ENCODE peak calls at places on chromosome 9, in seven cellular contexts. V is effector memory CD4-positive, alpha-beta T cell; U is HCT116; L is spleen; G is RWPE1; A is A549; C is left ventricle myocardium inferior. E is an unnamed sample.

GRCh38 chr9:93601063-93601462 is 24.7 kb downstream of the PHF2 start:
- DNase-seq in V (no peak), U (no peak), L (no peak), G (no peak), A (no peak), C (no peak), E (no peak)

GRCh38 chr9:629136-629535 is 212.4 kb upstream of the DMRT1 start:
- DNase-seq in V (no peak), U (no peak), L (no peak), G (no peak), A (no peak), C (no peak), E (no peak)

GRCh38 chr9:86807577-86807976 is 139.7 kb downstream of the GAS1 start:
- DNase-seq in V (no peak), U (no peak), L (no peak), G (no peak), A (no peak), C (no peak), E (no peak)

GRCh38 chr9:85898288-85898802 is 42.6 kb upstream of the NAA35 start:
- DNase-seq in V (no peak), U (no peak), L (no peak), G (no peak), A (no peak), C (no peak), E (no peak)

GRCh38 chr9:101235105-101235866 is 149.5 kb downstream of the BAAT start:
- DNase-seq in V (no peak), U (peak; percentile 13), L (no peak), G (peak; percentile 28), A (peak; percentile 35), C (no peak), E (no peak)

GRCh38 chr9:90641868-90642558 is 611 bp downstream of the DIRAS2 start:
- DNase-seq in V (no peak), U (no peak), L (no peak), G (no peak), A (no peak), C (no peak), E (no peak)

GRCh38 chr9:130523921-130524320 is 55.5 kb upstream of the FUBP3 start:
- DNase-seq in V (no peak), U (no peak), L (no peak), G (no peak), A (no peak), C (no peak), E (no peak)

GRCh38 chr9:101028346-101029299 is at the start of gene PLPPR1:
- DNase-seq in V (no peak), U (no peak), L (peak; percentile 66), G (peak; percentile 30), A (peak; percentile 53), C (peak; percentile 18), E (no peak)

GRCh38 chr9:90870646-90871326 is 69.2 kb downstream of the SYK start:
- DNase-seq in V (no peak), U (peak; percentile 27), L (no peak), G (peak; percentile 56), A (peak; percentile 37), C (no peak), E (no peak)

GRCh38 chr9:116480700-116481099 is 206.4 kb upstream of the TRIM32 start:
- DNase-seq in V (no peak), U (no peak), L (no peak), G (no peak), A (no peak), C (no peak), E (no peak)

GRCh38 chr9:92963831-92964606 is 16.7 kb downstream of the FGD3 start:
- DNase-seq in V (peak; percentile 68), U (no peak), L (peak; percentile 94), G (no peak), A (no peak), C (no peak), E (no peak)

GRCh38 chr9:20405086-20405485 is 217.2 kb downstream of the MLLT3 start:
- DNase-seq in V (no peak), U (no peak), L (no peak), G (no peak), A (no peak), C (no peak), E (no peak)

GRCh38 chr9:108707120-108707519 is 148.7 kb downstream of the ACTL7B start:
- DNase-seq in V (no peak), U (no peak), L (no peak), G (no peak), A (no peak), C (no peak), E (no peak)

GRCh38 chr9:108709126-108709525 is 146.7 kb downstream of the ACTL7B start:
- DNase-seq in V (no peak), U (no peak), L (no peak), G (no peak), A (no peak), C (no peak), E (no peak)

GRCh38 chr9:108709922-108710321 is 145.9 kb downstream of the ACTL7B start:
- DNase-seq in V (no peak), U (no peak), L (no peak), G (no peak), A (no peak), C (no peak), E (no peak)

GRCh38 chr9:108708448-108708847 is 147.3 kb downstream of the ACTL7B start:
- DNase-seq in V (no peak), U (no peak), L (no peak), G (no peak), A (no peak), C (no peak), E (no peak)

DNA sequence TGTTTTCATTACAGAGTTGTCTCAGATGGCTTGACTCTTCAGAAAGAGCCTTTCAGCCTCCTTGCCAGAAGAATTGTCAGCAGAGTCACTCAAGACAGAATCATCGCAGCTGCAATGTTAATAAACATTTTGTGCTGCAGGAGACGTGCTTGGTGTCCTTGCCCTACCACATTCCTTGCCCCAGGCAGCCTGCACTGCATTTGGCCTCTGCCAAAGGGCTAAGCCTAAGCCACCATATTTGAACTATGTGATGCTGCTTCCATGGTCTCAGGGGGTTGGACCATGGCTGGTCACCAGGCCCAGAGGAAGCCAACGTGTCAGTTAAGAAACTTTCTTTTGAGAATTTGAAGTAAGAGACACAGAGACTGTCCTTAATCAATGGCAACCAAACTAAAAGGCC is 145.4 kb downstream of the ACTL7B start:
- DNase-seq in V (no peak), U (no peak), L (no peak), G (no peak), A (no peak), C (no peak), E (no peak)
- H3K27ac ChIP-seq in V (no peak overlapping the region), U (no peak overlapping the region), L (no peak overlapping the region), G (no peak overlapping the region), A (no peak overlapping the region), C (peak overlapping the region; percentile 16), E (no peak overlapping the region)

GRCh38 chr9:137157618-137158502 is 12.0 kb downstream of the LRRC26 start:
- DNase-seq in V (no peak), U (no peak), L (no peak), G (no peak), A (no peak), C (no peak), E (no peak)
- H3K27ac ChIP-seq in V (no peak overlapping the region), U (peak overlapping the region; percentile 42), L (no peak overlapping the region), G (peak overlapping the region; percentile 17), A (no peak overlapping the region), C (no peak overlapping the region), E (no peak overlapping the region)

GRCh38 chr9:133955821-133956411 is 36.2 kb downstream of the VAV2 start:
- DNase-seq in V (no peak), U (no peak), L (peak; percentile 91), G (no peak), A (no peak), C (no peak), E (no peak)

GRCh38 chr9:133958756-133959155 is 33.4 kb downstream of the VAV2 start:
- DNase-seq in V (no peak), U (no peak), L (peak; percentile 74), G (peak; percentile 44), A (no peak), C (no peak), E (no peak)

GRCh38 chr9:133956520-133957076 is 35.5 kb downstream of the VAV2 start:
- DNase-seq in V (no peak), U (no peak), L (peak; percentile 82), G (no peak), A (no peak), C (no peak), E (no peak)

GRCh38 chr9:133959171-133959570 is 33.0 kb downstream of the VAV2 start:
- DNase-seq in V (no peak), U (no peak), L (peak; percentile 71), G (no peak), A (no peak), C (no peak), E (no peak)

DNA sequence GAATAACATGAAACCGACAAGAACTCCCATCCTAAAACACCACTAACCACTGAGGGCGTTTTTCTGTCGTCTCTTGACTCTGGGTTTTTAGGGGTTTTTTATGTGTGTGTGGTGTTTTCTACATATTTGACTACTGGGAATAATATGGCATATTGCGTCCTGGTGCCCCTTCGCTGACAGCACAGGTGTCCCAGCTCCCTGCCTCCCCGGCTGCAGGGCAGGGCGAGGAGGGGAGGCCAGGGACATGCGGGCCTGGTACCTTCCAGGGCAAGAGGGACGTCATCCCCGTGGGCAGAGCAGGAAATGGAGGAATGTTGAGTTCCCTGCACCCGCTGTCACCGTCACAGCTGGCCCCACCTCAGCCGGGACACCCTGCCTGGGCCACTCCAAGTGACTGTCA is 34.8 kb downstream of the VAV2 start:
- DNase-seq in V (no peak), U (no peak), L (peak; percentile 73), G (no peak), A (no peak), C (no peak), E (no peak)
- H3K27ac ChIP-seq in V (no peak overlapping the region), U (no peak overlapping the region), L (peak overlapping the region; percentile 36), G (peak overlapping the region; percentile 71), A (no peak overlapping the region), C (no peak overlapping the region), E (no peak overlapping the region)

GRCh38 chr9:127785023-127785932 is 556 bp upstream of the CDK9 start:
- DNase-seq in V (peak; percentile 81), U (peak; percentile 60), L (peak; percentile 99), G (peak; percentile 97), A (peak; percentile 85), C (peak; percentile 89), E (peak; percentile 60)

GRCh38 chr9:127783644-127784043 is 2.2 kb upstream of the CDK9 start:
- DNase-seq in V (no peak), U (no peak), L (no peak), G (no peak), A (no peak), C (no peak), E (no peak)

GRCh38 chr9:127781821-127782220 is 3.4 kb upstream of the SH2D3C start:
- DNase-seq in V (no peak), U (no peak), L (no peak), G (no peak), A (no peak), C (no peak), E (no peak)

GRCh38 chr9:127780126-127780885 is 1.8 kb upstream of the SH2D3C start:
- DNase-seq in V (no peak), U (no peak), L (peak; percentile 84), G (no peak), A (no peak), C (no peak), E (no peak)

GRCh38 chr9:127783111-127783621 is 2.7 kb upstream of the CDK9 start:
- DNase-seq in V (peak; percentile 71), U (no peak), L (peak; percentile 96), G (no peak), A (no peak), C (peak; percentile 51), E (no peak)
- H3K27ac ChIP-seq in V (peak overlapping the region; percentile 87), U (no peak overlapping the region), L (peak overlapping the region; percentile 94), G (peak overlapping the region; percentile 60), A (no peak overlapping the region), C (peak overlapping the region; percentile 98), E (no peak overlapping the region)

GRCh38 chr9:107049046-107049824 is 186.3 kb downstream of the ZNF462 start:
- DNase-seq in V (no peak), U (no peak), L (no peak), G (no peak), A (no peak), C (no peak), E (no peak)
- H3K27ac ChIP-seq in V (no peak overlapping the region), U (no peak overlapping the region), L (no peak overlapping the region), G (no peak overlapping the region), A (no peak overlapping the region), C (no peak overlapping the region), E (no peak overlapping the region)

E was measured in thoracic aorta.